ENCODE peak calls at places on chromosomes 13 and 19, in seven cellular contexts. One of them, this sample, is unnamed.

GRCh38 chr13:50892162-50892944 is 17.2 kb upstream of the RNASEH2B start:
- DNase-seq in stimulated activated CD4-positive, alpha-beta T cell treated with anti-CD3 and anti-CD28 coated beads, Interleukin-1b, Interleukin-23, amount 100 ng/mL, for 24 hours: no peak
- DNase-seq in amniotic epithelial cell: no peak
- DNase-seq in progenitor cell of endocrine pancreas: no peak
- DNase-seq in Jurkat, Clone E6-1: peak
- DNase-seq in activated CD4-positive, alpha-beta T cell treated with anti-CD3 and anti-CD28 coated beads, Interleukin-2, amount 10 ng/mL, durations not matched to agents 7 days and 5 days: peak
- DNase-seq in cerebellar cortex: no peak
- DNase-seq in this sample: no peak

GRCh38 chr19:7701049-7701653 is 780 bp downstream of the FCER2 start:
- DNase-seq in cerebellar cortex: no peak
- DNase-seq in activated CD4-positive, alpha-beta T cell treated with anti-CD3 and anti-CD28 coated beads, Interleukin-2, amount 10 ng/mL, durations not matched to agents 7 days and 5 days: no peak
- DNase-seq in progenitor cell of endocrine pancreas: no peak
- DNase-seq in stimulated activated CD4-positive, alpha-beta T cell treated with anti-CD3 and anti-CD28 coated beads, Interleukin-1b, Interleukin-23, amount 100 ng/mL, for 24 hours: no peak
- DNase-seq in Jurkat, Clone E6-1: no peak
- DNase-seq in amniotic epithelial cell: no peak
- DNase-seq in this sample: no peak

GRCh38 chr19:6100284-6100915 is 9.9 kb downstream of the RFX2 start:
- DNase-seq in amniotic epithelial cell: no peak
- DNase-seq in stimulated activated CD4-positive, alpha-beta T cell treated with anti-CD3 and anti-CD28 coated beads, Interleukin-1b, Interleukin-23, amount 100 ng/mL, for 24 hours: no peak
- DNase-seq in cerebellar cortex: no peak
- DNase-seq in Jurkat, Clone E6-1: no peak
- DNase-seq in progenitor cell of endocrine pancreas: no peak
- DNase-seq in activated CD4-positive, alpha-beta T cell treated with anti-CD3 and anti-CD28 coated beads, Interleukin-2, amount 10 ng/mL, durations not matched to agents 7 days and 5 days: peak
- DNase-seq in this sample: no peak

GRCh38 chr19:15280915-15281683 is 48.9 kb upstream of the EPHX3 start:
- DNase-seq in stimulated activated CD4-positive, alpha-beta T cell treated with anti-CD3 and anti-CD28 coated beads, Interleukin-1b, Interleukin-23, amount 100 ng/mL, for 24 hours: no peak
- DNase-seq in cerebellar cortex: peak
- DNase-seq in progenitor cell of endocrine pancreas: no peak
- DNase-seq in activated CD4-positive, alpha-beta T cell treated with anti-CD3 and anti-CD28 coated beads, Interleukin-2, amount 10 ng/mL, durations not matched to agents 7 days and 5 days: no peak
- DNase-seq in Jurkat, Clone E6-1: no peak
- DNase-seq in amniotic epithelial cell: peak
- DNase-seq in this sample: peak

GRCh38 chr19:4088065-4088679 is 21.5 kb upstream of the ZBTB7A start:
- DNase-seq in amniotic epithelial cell: peak
- DNase-seq in cerebellar cortex: no peak
- DNase-seq in Jurkat, Clone E6-1: no peak
- DNase-seq in activated CD4-positive, alpha-beta T cell treated with anti-CD3 and anti-CD28 coated beads, Interleukin-2, amount 10 ng/mL, durations not matched to agents 7 days and 5 days: no peak
- DNase-seq in progenitor cell of endocrine pancreas: no peak
- DNase-seq in stimulated activated CD4-positive, alpha-beta T cell treated with anti-CD3 and anti-CD28 coated beads, Interleukin-1b, Interleukin-23, amount 100 ng/mL, for 24 hours: no peak
- DNase-seq in this sample: no peak

GRCh38 chr19:58330458-58330857 is 3.7 kb downstream of the ZSCAN22 start:
- DNase-seq in activated CD4-positive, alpha-beta T cell treated with anti-CD3 and anti-CD28 coated beads, Interleukin-2, amount 10 ng/mL, durations not matched to agents 7 days and 5 days: no peak
- DNase-seq in Jurkat, Clone E6-1: no peak
- DNase-seq in cerebellar cortex: no peak
- DNase-seq in amniotic epithelial cell: peak
- DNase-seq in progenitor cell of endocrine pancreas: no peak
- DNase-seq in stimulated activated CD4-positive, alpha-beta T cell treated with anti-CD3 and anti-CD28 coated beads, Interleukin-1b, Interleukin-23, amount 100 ng/mL, for 24 hours: no peak
- DNase-seq in this sample: no peak

GRCh38 chr19:4200940-4201542 is 18.6 kb downstream of the ANKRD24 start:
- DNase-seq in activated CD4-positive, alpha-beta T cell treated with anti-CD3 and anti-CD28 coated beads, Interleukin-2, amount 10 ng/mL, durations not matched to agents 7 days and 5 days: no peak
- DNase-seq in Jurkat, Clone E6-1: no peak
- DNase-seq in cerebellar cortex: no peak
- DNase-seq in progenitor cell of endocrine pancreas: no peak
- DNase-seq in stimulated activated CD4-positive, alpha-beta T cell treated with anti-CD3 and anti-CD28 coated beads, Interleukin-1b, Interleukin-23, amount 100 ng/mL, for 24 hours: no peak
- DNase-seq in amniotic epithelial cell: no peak
- DNase-seq in this sample: no peak

GRCh38 chr19:1882089-1882785 is 3.1 kb downstream of the ABHD17A start:
- DNase-seq in cerebellar cortex: no peak
- DNase-seq in activated CD4-positive, alpha-beta T cell treated with anti-CD3 and anti-CD28 coated beads, Interleukin-2, amount 10 ng/mL, durations not matched to agents 7 days and 5 days: peak
- DNase-seq in stimulated activated CD4-positive, alpha-beta T cell treated with anti-CD3 and anti-CD28 coated beads, Interleukin-1b, Interleukin-23, amount 100 ng/mL, for 24 hours: no peak
- DNase-seq in Jurkat, Clone E6-1: peak
- DNase-seq in amniotic epithelial cell: no peak
- DNase-seq in progenitor cell of endocrine pancreas: no peak
- DNase-seq in this sample: no peak

GRCh38 chr19:5341448-5341820 is 822 bp upstream of the PTPRS start:
- DNase-seq in progenitor cell of endocrine pancreas: no peak
- DNase-seq in stimulated activated CD4-positive, alpha-beta T cell treated with anti-CD3 and anti-CD28 coated beads, Interleukin-1b, Interleukin-23, amount 100 ng/mL, for 24 hours: no peak
- DNase-seq in amniotic epithelial cell: no peak
- DNase-seq in activated CD4-positive, alpha-beta T cell treated with anti-CD3 and anti-CD28 coated beads, Interleukin-2, amount 10 ng/mL, durations not matched to agents 7 days and 5 days: no peak
- DNase-seq in cerebellar cortex: no peak
- DNase-seq in Jurkat, Clone E6-1: no peak
- DNase-seq in this sample: no peak

GRCh38 chr13:100022798-100023197 is 41.2 kb downstream of the ZIC2 start:
- DNase-seq in amniotic epithelial cell: no peak
- DNase-seq in activated CD4-positive, alpha-beta T cell treated with anti-CD3 and anti-CD28 coated beads, Interleukin-2, amount 10 ng/mL, durations not matched to agents 7 days and 5 days: no peak
- DNase-seq in progenitor cell of endocrine pancreas: no peak
- DNase-seq in cerebellar cortex: no peak
- DNase-seq in stimulated activated CD4-positive, alpha-beta T cell treated with anti-CD3 and anti-CD28 coated beads, Interleukin-1b, Interleukin-23, amount 100 ng/mL, for 24 hours: no peak
- DNase-seq in Jurkat, Clone E6-1: no peak
- DNase-seq in this sample: no peak

GRCh38 chr19:5951338-5951861 is 26.5 kb downstream of the RANBP3 start:
- DNase-seq in cerebellar cortex: no peak
- DNase-seq in progenitor cell of endocrine pancreas: no peak
- DNase-seq in stimulated activated CD4-positive, alpha-beta T cell treated with anti-CD3 and anti-CD28 coated beads, Interleukin-1b, Interleukin-23, amount 100 ng/mL, for 24 hours: no peak
- DNase-seq in activated CD4-positive, alpha-beta T cell treated with anti-CD3 and anti-CD28 coated beads, Interleukin-2, amount 10 ng/mL, durations not matched to agents 7 days and 5 days: no peak
- DNase-seq in amniotic epithelial cell: no peak
- DNase-seq in Jurkat, Clone E6-1: no peak
- DNase-seq in this sample: no peak

GRCh38 chr13:42119875-42120274 is 71.4 kb downstream of the DGKH start:
- DNase-seq in Jurkat, Clone E6-1: no peak
- DNase-seq in amniotic epithelial cell: no peak
- DNase-seq in activated CD4-positive, alpha-beta T cell treated with anti-CD3 and anti-CD28 coated beads, Interleukin-2, amount 10 ng/mL, durations not matched to agents 7 days and 5 days: no peak
- DNase-seq in cerebellar cortex: no peak
- DNase-seq in progenitor cell of endocrine pancreas: no peak
- DNase-seq in stimulated activated CD4-positive, alpha-beta T cell treated with anti-CD3 and anti-CD28 coated beads, Interleukin-1b, Interleukin-23, amount 100 ng/mL, for 24 hours: no peak
- DNase-seq in this sample: no peak